ENCODE peak calls at places on chromosomes 5 and 9, in five cellular contexts. U is activated CD8-positive, alpha-beta memory T cell treated with anti-CD3 and anti-CD28 coated beads, Interleukin-2, amount 50 U/mL, for 48 hours; Y is activated CD4-positive, alpha-beta memory T cell treated with anti-CD3 and anti-CD28 coated beads, Interleukin-2, amount 10 ng/mL, durations not matched to agents 7 days and 5 days; M is GM13976; W is stimulated activated CD4-positive, alpha-beta T cell treated with anti-CD3 and anti-CD28 coated beads, TNF-alpha, amount 100 ng/mL, for 4 hours. T is an unnamed sample.

GRCh38 chr9:111362526-111362925 is 32.5 kb upstream of the OR2K2 start:
- DNase-seq in Y (no peak), U (no peak), W (no peak), M (no peak), T (no peak)

GRCh38 chr5:94698189-94698588 is 79.7 kb downstream of the SLF1 start:
- DNase-seq in Y (no peak), U (no peak), M (no peak), W (no peak), T (no peak)

GRCh38 chr9:96317335-96317980 is 15.5 kb upstream of the HSD17B3 start:
- DNase-seq in M (peak), W (peak), Y (peak), U (peak), T (peak)

GRCh38 chr5:157505496-157505895 is 45.5 kb downstream of the NIPAL4 start:
- DNase-seq in M (no peak), Y (no peak), U (no peak), W (no peak), T (no peak)

GRCh38 chr9:72586388-72587160 is 65.2 kb downstream of the TMC1 start:
- DNase-seq in Y (peak), U (no peak), W (no peak), M (no peak), T (peak)

GRCh38 chr5:129245489-129245888 is 150.9 kb downstream of the ISOC1 start:
- DNase-seq in W (no peak), M (no peak), U (no peak), Y (no peak), T (no peak)

GRCh38 chr5:81513982-81514381 is 120.0 kb upstream of the ACOT12 start:
- DNase-seq in Y (no peak), M (no peak), U (no peak), W (no peak), T (no peak)

GRCh38 chr5:169181785-169182184 is 119.2 kb downstream of the SLIT3 start:
- DNase-seq in Y (no peak), U (no peak), M (no peak), W (no peak), T (no peak)

GRCh38 chr9:114900937-114901802 is 29.2 kb downstream of the TNFSF8 start:
- DNase-seq in W (no peak), Y (no peak), M (no peak), U (no peak), T (no peak)

GRCh38 chr5:74586831-74587230 is 53.7 kb downstream of the ENC1 start:
- DNase-seq in Y (no peak), M (no peak), U (no peak), W (no peak), T (no peak)

GRCh38 chr5:97192580-97193421 is 9.8 kb upstream of the RIOK2 start:
- DNase-seq in Y (no peak), U (no peak), W (no peak), M (no peak), T (no peak)

GRCh38 chr9:113600871-113601545 is 137.5 kb downstream of the RGS3 start:
- DNase-seq in Y (no peak), U (no peak), W (no peak), M (no peak), T (no peak)

GRCh38 chr9:127567119-127567897 is 44.8 kb upstream of the STXBP1 start:
- DNase-seq in M (no peak), W (no peak), Y (no peak), U (no peak), T (no peak)

GRCh38 chr5:55226027-55226933 is 835 bp downstream of the MCIDAS start:
- DNase-seq in U (peak), W (no peak), Y (peak), M (peak), T (no peak)

GRCh38 chr9:87405677-87406544 is 91.8 kb upstream of the DAPK1 start:
- DNase-seq in Y (no peak), U (no peak), W (no peak), M (no peak), T (no peak)

GRCh38 chr9:130713286-130713975 is 19.9 kb downstream of the EXOSC2 start:
- DNase-seq in M (no peak), W (no peak), U (no peak), Y (no peak), T (no peak)

GRCh38 chr9:18215626-18216025 is 258.3 kb upstream of the ADAMTSL1 start:
- DNase-seq in Y (no peak), U (no peak), M (no peak), W (no peak), T (no peak)

GRCh38 chr5:15821506-15821905 is 321.5 kb downstream of the FBXL7 start:
- DNase-seq in U (no peak), W (no peak), M (no peak), Y (no peak), T (no peak)

GRCh38 chr9:101092922-101093321 is 64.4 kb downstream of the PLPPR1 start:
- DNase-seq in Y (no peak), M (no peak), W (no peak), U (no peak), T (no peak)

GRCh38 chr5:132064140-132064539 is 3.7 kb downstream of the IL3 start:
- DNase-seq in Y (no peak), M (no peak), W (no peak), U (peak), T (no peak)

GRCh38 chr9:108865037-108865436 is 3.0 kb downstream of the ACTL7A start:
- DNase-seq in W (no peak), U (no peak), Y (no peak), M (no peak), T (no peak)

GRCh38 chr5:55176176-55176818 is 3.3 kb upstream of the CDC20B start:
- DNase-seq in U (peak), W (no peak), Y (peak), M (peak), T (peak)

GRCh38 chr9:14314424-14314928 is 535 bp upstream of the NFIB start:
- DNase-seq in U (no peak), Y (no peak), W (no peak), M (peak), T (no peak)

GRCh38 chr9:19137282-19137681 is 10.0 kb upstream of the PLIN2 start:
- DNase-seq in U (no peak), M (no peak), Y (no peak), W (no peak), T (no peak)

GRCh38 chr5:154459015-154459414 is 13.2 kb downstream of the SAP30L start:
- DNase-seq in W (no peak), Y (no peak), U (no peak), M (no peak), T (no peak)

GRCh38 chr9:11016081-11016480 is 403.3 kb upstream of the PTPRD start:
- DNase-seq in Y (no peak), U (no peak), W (no peak), M (no peak), T (no peak)

GRCh38 chr9:117535439-117535838 is 120.6 kb upstream of the ASTN2 start:
- DNase-seq in W (no peak), Y (no peak), U (no peak), M (no peak), T (no peak)

GRCh38 chr5:139402561-139403158 is 1.2 kb downstream of the SPATA24 start:
- DNase-seq in W (no peak), M (no peak), Y (peak), U (no peak), T (no peak)

GRCh38 chr5:138668451-138668850 is 84.8 kb upstream of the CTNNA1 start:
- DNase-seq in Y (peak), W (no peak), M (no peak), U (no peak), T (peak)

GRCh38 chr9:13845460-13845859 is 468.5 kb downstream of the NFIB start:
- DNase-seq in W (no peak), Y (no peak), M (no peak), U (no peak), T (no peak)

GRCh38 chr5:159850192-159850573 is 66.1 kb upstream of the ADRA1B start:
- DNase-seq in Y (no peak), W (no peak), M (no peak), U (no peak), T (no peak)

GRCh38 chr9:126217121-126217520 is 109.5 kb upstream of the MVB12B start:
- DNase-seq in Y (no peak), M (no peak), U (no peak), W (no peak), T (no peak)

GRCh38 chr5:26625099-26625498 is 413.3 kb downstream of the CDH9 start:
- DNase-seq in M (no peak), U (no peak), Y (no peak), W (no peak), T (no peak)

GRCh38 chr5:17305964-17306725 is 88.7 kb downstream of the BASP1 start:
- DNase-seq in M (no peak), Y (no peak), U (no peak), W (no peak), T (no peak)

GRCh38 chr5:24385617-24386016 is 259.2 kb downstream of the CDH10 start:
- DNase-seq in M (no peak), W (no peak), U (no peak), Y (no peak), T (no peak)

GRCh38 chr9:131238402-131239021 is 37.8 kb downstream of the FAM78A start:
- DNase-seq in U (no peak), Y (no peak), W (no peak), M (no peak), T (no peak)

GRCh38 chr9:125356032-125356431 is 94.4 kb downstream of the GAPVD1 start:
- DNase-seq in Y (no peak), U (no peak), W (no peak), M (no peak), T (no peak)

GRCh38 chr5:72677447-72677846 is 139.0 kb upstream of the TNPO1 start:
- DNase-seq in W (no peak), Y (no peak), M (no peak), U (no peak), T (no peak)